ENCODE peak calls at places on chromosomes 6 and 20, in four cellular contexts. K is brain microvascular endothelial cell, H is AG04450, Y is spleen. T is an unnamed sample. For H3K27me3, the result is how much of the 10 kb centered on the place peaks cover.

GRCh38 chr20:45173531-45173930 is 1.2 kb upstream of the PI3 start:
- DNase-seq in Y (no peak), K (no peak), H (no peak), T (peak)

GRCh38 chr20:23497458-23498026 is 6.6 kb downstream of the CST8 start:
- DNase-seq in Y (no peak), H (no peak), K (no peak), T (no peak)

GRCh38 chr6:55536579-55536978 is 42.4 kb downstream of the HMGCLL1 start:
- DNase-seq in Y (no peak), K (no peak), H (no peak), T (no peak)

GRCh38 chr20:59242714-59243626 is 57.4 kb upstream of the EDN3 start:
- DNase-seq in H (no peak), K (no peak), Y (no peak), T (no peak)

GRCh38 chr20:59605691-59606364 is 1.5 kb downstream of the PHACTR3 start:
- DNase-seq in H (no peak), K (no peak), Y (no peak), T (no peak)

GRCh38 chr20:17645546-17646208 is 36.4 kb downstream of the RRBP1 start:
- DNase-seq in Y (peak), H (no peak), K (no peak), T (no peak)

GRCh38 chr20:34984756-34985261 is 29.1 kb downstream of the MYH7B start:
- DNase-seq in Y (no peak), H (no peak), K (no peak), T (no peak)

GRCh38 chr6:35049885-35050284 is 91.3 kb downstream of the TCP11 start:
- DNase-seq in Y (no peak), H (peak), K (peak), T (no peak)

GRCh38 chr6:80003841-80004198 is 629 bp upstream of the TTK start:
- DNase-seq in Y (peak), K (no peak), H (no peak), T (no peak)

GRCh38 chr20:17898548-17898994 is 70.0 kb downstream of the SNX5 start:
- DNase-seq in K (peak), H (peak), Y (peak), T (peak)

GRCh38 chr20:53655909-53656652 is 62.4 kb upstream of the ZNF217 start:
- DNase-seq in Y (no peak), K (no peak), H (no peak), T (peak)

GRCh38 chr20:51129201-51129671 is 106.3 kb upstream of the KCNG1 start:
- DNase-seq in Y (no peak), K (no peak), H (no peak), T (no peak)

GRCh38 chr20:24732076-24732475 is 217.0 kb upstream of the CST7 start:
- DNase-seq in Y (no peak), H (no peak), K (no peak), T (no peak)
- H3K4me3 ChIP-seq in Y (no peak), H (no peak), K (no peak), T (no peak)

GRCh38 chr6:109062216-109062615 is 32.4 kb downstream of the SESN1 start:
- DNase-seq in H (no peak), Y (no peak), K (no peak), T (no peak)

GRCh38 chr6:109058620-109059019 is 36.0 kb downstream of the SESN1 start:
- DNase-seq in H (no peak), Y (no peak), K (no peak), T (no peak)

GRCh38 chr6:109060585-109060984 is 34.1 kb downstream of the SESN1 start:
- DNase-seq in Y (no peak), H (no peak), K (no peak), T (no peak)

GRCh38 chr6:109059148-109059547 is 35.5 kb downstream of the SESN1 start:
- DNase-seq in K (no peak), H (no peak), Y (no peak), T (peak)

GRCh38 chr6:109059591-109060021 is 35.0 kb downstream of the SESN1 start:
- DNase-seq in H (no peak), K (peak), Y (no peak), T (peak)
- TF ChIP-seq CTCF in H (no peak), K (peak), Y (no peak), T (no peak)

GRCh38 chr20:38700146-38700545 is 24.1 kb upstream of the SLC32A1 start:
- DNase-seq in H (no peak), Y (no peak), K (no peak), T (no peak)

GRCh38 chr20:38703526-38703925 is 20.8 kb upstream of the SLC32A1 start:
- DNase-seq in Y (no peak), K (no peak), H (no peak), T (no peak)

GRCh38 chr20:38704136-38704535 is 20.1 kb upstream of the SLC32A1 start:
- DNase-seq in H (no peak), Y (no peak), K (no peak), T (no peak)

GRCh38 chr20:38698541-38698940 is 25.7 kb upstream of the SLC32A1 start:
- DNase-seq in K (no peak), Y (no peak), H (no peak), T (no peak)

GRCh38 chr20:38700926-38701325 is 23.4 kb upstream of the SLC32A1 start:
- DNase-seq in H (no peak), K (no peak), Y (no peak), T (no peak)
- H3K27me3 ChIP-seq in H (under half), K (under half), Y (under half), T (under half)

DNA sequence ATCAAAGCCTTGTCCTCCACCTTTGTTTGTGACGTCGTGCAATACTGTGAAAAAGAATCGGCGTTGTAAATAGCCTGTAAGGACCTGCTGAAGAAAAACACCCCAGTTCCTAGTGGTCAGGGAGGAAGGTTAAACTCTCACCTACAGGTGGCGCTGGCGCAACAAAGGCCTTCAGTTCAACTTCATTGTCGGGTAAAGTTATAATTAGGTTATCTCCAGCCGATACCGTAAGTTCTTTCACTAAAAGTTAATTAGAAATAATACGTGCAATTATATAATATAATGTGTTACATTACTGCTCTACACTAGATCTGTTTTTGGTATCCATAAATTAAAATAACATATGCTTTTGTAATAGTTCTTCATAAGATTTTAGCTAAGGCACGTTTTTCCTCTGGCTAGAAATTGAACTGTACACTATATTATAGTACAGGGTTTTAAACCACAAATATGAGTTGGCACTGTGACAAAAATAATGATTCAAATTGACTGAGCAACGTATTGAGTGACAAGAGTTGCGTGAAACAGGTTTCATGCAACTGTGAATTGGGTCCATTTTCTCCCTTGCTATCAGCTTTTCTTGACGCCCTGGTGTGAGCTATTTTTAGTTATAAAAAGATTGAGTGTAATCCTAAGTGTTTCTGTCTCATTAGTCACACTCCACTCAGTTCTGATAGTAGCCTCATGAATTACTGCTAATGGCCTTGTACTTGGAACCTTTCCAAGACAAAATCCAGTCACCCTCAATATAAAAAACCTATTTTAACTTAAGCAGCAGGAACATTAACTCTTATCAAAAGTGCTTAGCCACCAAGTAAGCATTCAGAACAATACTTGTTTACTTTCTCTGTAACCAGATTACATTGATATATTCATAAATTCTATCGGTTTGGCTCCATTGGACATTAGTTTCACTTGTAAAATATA is 62.3 kb downstream of the KIAA0319 start:
- DNase-seq in H (peak), K (peak), Y (peak), T (peak)
- H3K4me3 ChIP-seq in H (no peak), K (no peak), Y (no peak), T (no peak)

GRCh38 chr20:47306755-47307370 is 49.6 kb downstream of the ZMYND8 start:
- DNase-seq in K (no peak), Y (no peak), H (no peak), T (peak)

GRCh38 chr20:47306095-47306494 is 50.4 kb downstream of the ZMYND8 start:
- DNase-seq in H (no peak), Y (no peak), K (no peak), T (no peak)

GRCh38 chr20:47305667-47306066 is 50.8 kb downstream of the ZMYND8 start:
- DNase-seq in Y (no peak), H (no peak), K (no peak), T (peak)

GRCh38 chr20:47303736-47304135 is 52.8 kb downstream of the ZMYND8 start:
- DNase-seq in K (no peak), Y (no peak), H (no peak), T (no peak)

GRCh38 chr20:47304287-47304686 is 52.2 kb downstream of the ZMYND8 start:
- DNase-seq in H (no peak), K (no peak), Y (no peak), T (no peak)
- TF ChIP-seq CTCF in H (peak), K (no peak), Y (no peak), T (no peak)

T was measured in bronchial epithelial cell.